ENCODE peak calls at places on chromosomes 5 and 9, in five cellular contexts. One of them, this sample, is unnamed.

GRCh38 chr5:151719228-151719861 is 32.6 kb upstream of the SPARC start:
- DNase-seq in DMS 273 treated with DMSO at 0.1 percent for 48 hours: no peak
- DNase-seq in HTR-8/SVneo: no peak
- DNase-seq in breast epithelium: no peak
- DNase-seq in tibial artery: no peak
- DNase-seq in this sample: no peak

GRCh38 chr5:169142264-169142970 is 158.5 kb downstream of the SLIT3 start:
- DNase-seq in DMS 273 treated with DMSO at 0.1 percent for 48 hours: no peak
- DNase-seq in HTR-8/SVneo: no peak
- DNase-seq in breast epithelium: no peak
- DNase-seq in tibial artery: peak; percentile 89
- DNase-seq in this sample: no peak

GRCh38 chr9:132754236-132754635 is 84.0 kb downstream of the GTF3C4 start:
- DNase-seq in DMS 273 treated with DMSO at 0.1 percent for 48 hours: no peak
- DNase-seq in HTR-8/SVneo: no peak
- DNase-seq in breast epithelium: no peak
- DNase-seq in tibial artery: no peak
- DNase-seq in this sample: no peak

GRCh38 chr9:92550765-92551164 is 15.0 kb upstream of the ECM2 start:
- DNase-seq in DMS 273 treated with DMSO at 0.1 percent for 48 hours: no peak
- DNase-seq in HTR-8/SVneo: no peak
- DNase-seq in breast epithelium: no peak
- DNase-seq in tibial artery: no peak
- DNase-seq in this sample: no peak

GRCh38 chr9:125541840-125542243 is 165.2 kb downstream of the MAPKAP1 start:
- DNase-seq in DMS 273 treated with DMSO at 0.1 percent for 48 hours: peak; percentile 12
- DNase-seq in HTR-8/SVneo: no peak
- DNase-seq in breast epithelium: no peak
- DNase-seq in tibial artery: no peak
- DNase-seq in this sample: no peak

GRCh38 chr9:99601506-99601905 is 220.2 kb upstream of the NR4A3 start:
- DNase-seq in DMS 273 treated with DMSO at 0.1 percent for 48 hours: no peak
- DNase-seq in HTR-8/SVneo: no peak
- DNase-seq in breast epithelium: no peak
- DNase-seq in tibial artery: no peak
- DNase-seq in this sample: no peak

GRCh38 chr5:131264453-131265200 is 774 bp downstream of the CDC42SE2 start:
- DNase-seq in DMS 273 treated with DMSO at 0.1 percent for 48 hours: no peak
- DNase-seq in HTR-8/SVneo: peak; percentile 13
- DNase-seq in breast epithelium: no peak
- DNase-seq in tibial artery: no peak
- DNase-seq in this sample: no peak

GRCh38 chr5:3715048-3715447 is 119.4 kb downstream of the IRX1 start:
- DNase-seq in DMS 273 treated with DMSO at 0.1 percent for 48 hours: no peak
- DNase-seq in HTR-8/SVneo: no peak
- DNase-seq in breast epithelium: no peak
- DNase-seq in tibial artery: no peak
- DNase-seq in this sample: no peak

GRCh38 chr5:134003064-134003956 is 1.5 kb downstream of the VDAC1 start:
- DNase-seq in DMS 273 treated with DMSO at 0.1 percent for 48 hours: no peak
- DNase-seq in HTR-8/SVneo: no peak
- DNase-seq in breast epithelium: no peak
- DNase-seq in tibial artery: no peak
- DNase-seq in this sample: no peak

GRCh38 chr9:81848472-81848871 is 79.8 kb upstream of the SPATA31D4 start:
- DNase-seq in DMS 273 treated with DMSO at 0.1 percent for 48 hours: no peak
- DNase-seq in HTR-8/SVneo: no peak
- DNase-seq in breast epithelium: no peak
- DNase-seq in tibial artery: no peak
- DNase-seq in this sample: no peak

GRCh38 chr5:93385665-93386064 is 195.4 kb downstream of the NR2F1-AS1 start:
- DNase-seq in DMS 273 treated with DMSO at 0.1 percent for 48 hours: no peak
- DNase-seq in HTR-8/SVneo: peak; percentile 13
- DNase-seq in breast epithelium: no peak
- DNase-seq in tibial artery: no peak
- DNase-seq in this sample: no peak

GRCh38 chr9:91101598-91102168 is 260.0 kb downstream of the AUH start:
- DNase-seq in DMS 273 treated with DMSO at 0.1 percent for 48 hours: no peak
- DNase-seq in HTR-8/SVneo: no peak
- DNase-seq in breast epithelium: no peak
- DNase-seq in tibial artery: no peak
- DNase-seq in this sample: no peak

GRCh38 chr5:90220554-90220953 is 189.0 kb downstream of the CETN3 start:
- DNase-seq in DMS 273 treated with DMSO at 0.1 percent for 48 hours: no peak
- DNase-seq in HTR-8/SVneo: no peak
- DNase-seq in breast epithelium: no peak
- DNase-seq in tibial artery: no peak
- DNase-seq in this sample: no peak

GRCh38 chr5:133811168-133811567 is 157.3 kb downstream of the C5orf15 start:
- DNase-seq in DMS 273 treated with DMSO at 0.1 percent for 48 hours: no peak
- DNase-seq in HTR-8/SVneo: no peak
- DNase-seq in breast epithelium: no peak
- DNase-seq in tibial artery: no peak
- DNase-seq in this sample: no peak

GRCh38 chr9:115672477-115673316 is 480.9 kb upstream of the PAPPA start:
- DNase-seq in DMS 273 treated with DMSO at 0.1 percent for 48 hours: no peak
- DNase-seq in HTR-8/SVneo: peak; percentile 50
- DNase-seq in breast epithelium: no peak
- DNase-seq in tibial artery: no peak
- DNase-seq in this sample: no peak

GRCh38 chr5:33807771-33808170 is 84.0 kb downstream of the ADAMTS12 start:
- DNase-seq in DMS 273 treated with DMSO at 0.1 percent for 48 hours: no peak
- DNase-seq in HTR-8/SVneo: no peak
- DNase-seq in breast epithelium: no peak
- DNase-seq in tibial artery: no peak
- DNase-seq in this sample: no peak

GRCh38 chr9:88579363-88579715 is 44.4 kb downstream of the NXNL2 start:
- DNase-seq in DMS 273 treated with DMSO at 0.1 percent for 48 hours: no peak
- DNase-seq in HTR-8/SVneo: no peak
- DNase-seq in breast epithelium: no peak
- DNase-seq in tibial artery: no peak
- DNase-seq in this sample: no peak

GRCh38 chr9:70579686-70580085 is 165.2 kb upstream of the KLF9 start:
- DNase-seq in DMS 273 treated with DMSO at 0.1 percent for 48 hours: no peak
- DNase-seq in HTR-8/SVneo: no peak
- DNase-seq in breast epithelium: no peak
- DNase-seq in tibial artery: no peak
- DNase-seq in this sample: no peak

GRCh38 chr5:133469252-133469651 is 143.1 kb downstream of the FSTL4 start:
- DNase-seq in DMS 273 treated with DMSO at 0.1 percent for 48 hours: no peak
- DNase-seq in HTR-8/SVneo: no peak
- DNase-seq in breast epithelium: no peak
- DNase-seq in tibial artery: peak; percentile 29
- DNase-seq in this sample: no peak

GRCh38 chr9:87216036-87216435 is 268.7 kb upstream of the GAS1 start:
- DNase-seq in DMS 273 treated with DMSO at 0.1 percent for 48 hours: no peak
- DNase-seq in HTR-8/SVneo: no peak
- DNase-seq in breast epithelium: no peak
- DNase-seq in tibial artery: no peak
- DNase-seq in this sample: no peak

GRCh38 chr5:159764283-159764927 is 151.9 kb upstream of the ADRA1B start:
- DNase-seq in DMS 273 treated with DMSO at 0.1 percent for 48 hours: no peak
- DNase-seq in HTR-8/SVneo: peak; percentile 38
- DNase-seq in breast epithelium: no peak
- DNase-seq in tibial artery: no peak
- DNase-seq in this sample: no peak

GRCh38 chr5:175032741-175033151 is 308.4 kb downstream of the MSX2 start:
- DNase-seq in DMS 273 treated with DMSO at 0.1 percent for 48 hours: no peak
- DNase-seq in HTR-8/SVneo: no peak
- DNase-seq in breast epithelium: no peak
- DNase-seq in tibial artery: no peak
- DNase-seq in this sample: no peak

GRCh38 chr5:945691-946541 is 53.2 kb downstream of the TRIP13 start:
- DNase-seq in DMS 273 treated with DMSO at 0.1 percent for 48 hours: peak; percentile 74
- DNase-seq in HTR-8/SVneo: no peak
- DNase-seq in breast epithelium: no peak
- DNase-seq in tibial artery: no peak
- DNase-seq in this sample: no peak

GRCh38 chr5:3220638-3221288 is 374.9 kb upstream of the IRX1 start:
- DNase-seq in DMS 273 treated with DMSO at 0.1 percent for 48 hours: no peak
- DNase-seq in HTR-8/SVneo: no peak
- DNase-seq in breast epithelium: no peak
- DNase-seq in tibial artery: no peak
- DNase-seq in this sample: peak; percentile 53